ENCODE peak calls at places on chromosomes 11 and 22, in four cellular contexts. V is GM12865, L is brain microvascular endothelial cell, U is AG10803. T is an unnamed sample.
A peak's percentile ranks its signal among the peaks of the same experiment; 100 is the strongest.

GRCh38 chr22:49322231-49322630 is 505.4 kb downstream of the BRD1 start:
- DNase-seq in L (no peak), V (no peak), U (no peak), T (no peak)

GRCh38 chr11:85088286-85088685 is 538.9 kb downstream of the DLG2 start:
- DNase-seq in V (no peak), U (no peak), L (no peak), T (no peak)

GRCh38 chr11:119744577-119744976 is 15.6 kb upstream of the NECTIN1 start:
- DNase-seq in V (no peak), U (no peak), L (no peak), T (no peak)

GRCh38 chr11:14977481-14977880 is 5.3 kb upstream of the CALCA start:
- DNase-seq in L (no peak), V (no peak), U (no peak), T (no peak)

GRCh38 chr11:122811721-122812120 is 26.6 kb upstream of the CRTAM start:
- DNase-seq in U (no peak), L (no peak), V (no peak), T (no peak)

GRCh38 chr22:21819183-21819770 is 48.2 kb downstream of the MAPK1 start:
- DNase-seq in U (no peak), L (no peak), V (no peak), T (no peak)

GRCh38 chr22:44335903-44336803 is 23.4 kb upstream of the SHISAL1 start:
- DNase-seq in U (no peak), L (no peak), V (peak; percentile 7), T (no peak)

GRCh38 chr11:35893796-35894475 is 49.9 kb upstream of the LDLRAD3 start:
- DNase-seq in V (no peak), L (no peak), U (peak; percentile 11), T (no peak)

GRCh38 chr11:130211781-130212401 is 52.3 kb downstream of the ST14 start:
- DNase-seq in U (no peak), V (no peak), L (no peak), T (no peak)

GRCh38 chr22:44085743-44086741 is 61.9 kb downstream of the PARVB start:
- DNase-seq in V (peak; percentile 80), U (peak; percentile 69), L (peak; percentile 18), T (no peak)

GRCh38 chr11:118911880-118912741 is 13.6 kb downstream of the BCL9L start:
- DNase-seq in V (peak; percentile 49), L (peak; percentile 91), U (peak; percentile 85), T (no peak)

GRCh38 chr11:120800206-120800605 is 223.7 kb upstream of the TBCEL start:
- DNase-seq in V (peak; percentile 7), L (no peak), U (no peak), T (no peak)

GRCh38 chr22:40028098-40028425 is 33.3 kb downstream of the FAM83F start:
- DNase-seq in U (no peak), V (no peak), L (no peak), T (no peak)

GRCh38 chr11:85472953-85473352 is 154.2 kb downstream of the DLG2 start:
- DNase-seq in L (no peak), V (no peak), U (no peak), T (no peak)

GRCh38 chr22:17013396-17014100 is 5.5 kb upstream of the GAB4 start:
- DNase-seq in L (no peak), V (no peak), U (no peak), T (no peak)

GRCh38 chr11:68275721-68276488 is 4.1 kb upstream of the C11orf24 start:
- DNase-seq in V (no peak), U (no peak), L (no peak), T (no peak)

GRCh38 chr11:113697798-113698407 is 8.2 kb downstream of the TMPRSS5 start:
- DNase-seq in U (no peak), L (no peak), V (no peak), T (no peak)

GRCh38 chr11:68927280-68928107 is 23.8 kb downstream of the IGHMBP2 start:
- DNase-seq in U (no peak), V (peak; percentile 71), L (no peak), T (no peak)

DNA sequence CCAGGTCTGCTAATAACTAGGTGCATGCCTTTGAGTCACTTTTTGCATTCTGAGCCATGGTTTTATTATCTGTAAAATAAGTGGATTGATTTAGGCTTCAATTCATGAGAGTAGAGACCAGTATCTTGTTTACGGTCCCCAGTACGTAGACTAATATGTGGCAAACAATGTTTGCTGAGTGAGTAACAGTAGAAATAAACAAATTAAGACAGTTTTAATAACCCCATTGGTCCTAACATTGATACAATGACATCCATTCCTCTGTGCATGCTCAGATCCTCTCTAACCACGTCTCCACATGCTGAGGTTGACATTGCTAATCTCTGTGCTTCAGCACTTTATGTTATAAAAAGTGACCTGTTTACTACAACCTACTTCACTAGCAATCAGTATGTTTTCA is 983 bp downstream of the CCDC34 start:
- DNase-seq in V (no peak), U (no peak), L (no peak), T (no peak)
- H3K4me3 ChIP-seq in V (peak overlapping the region; percentile 76), U (peak overlapping the region; percentile 85), L (peak overlapping the region; percentile 86), T (no peak overlapping the region)

GRCh38 chr11:58621586-58622262 is 741 bp upstream of the CNTF start:
- DNase-seq in V (peak; percentile 39), L (no peak), U (no peak), T (no peak)

GRCh38 chr11:58615556-58615955 is 6.9 kb upstream of the CNTF start:
- DNase-seq in L (no peak), V (no peak), U (no peak), T (no peak)

GRCh38 chr11:58622344-58622743 is at the start of gene CNTF:
- DNase-seq in V (no peak), U (peak; percentile 31), L (peak; percentile 32), T (no peak)

GRCh38 chr11:58616594-58616993 is 5.9 kb upstream of the CNTF start:
- DNase-seq in U (peak; percentile 93), V (no peak), L (peak; percentile 87), T (peak; percentile 78)

DNA sequence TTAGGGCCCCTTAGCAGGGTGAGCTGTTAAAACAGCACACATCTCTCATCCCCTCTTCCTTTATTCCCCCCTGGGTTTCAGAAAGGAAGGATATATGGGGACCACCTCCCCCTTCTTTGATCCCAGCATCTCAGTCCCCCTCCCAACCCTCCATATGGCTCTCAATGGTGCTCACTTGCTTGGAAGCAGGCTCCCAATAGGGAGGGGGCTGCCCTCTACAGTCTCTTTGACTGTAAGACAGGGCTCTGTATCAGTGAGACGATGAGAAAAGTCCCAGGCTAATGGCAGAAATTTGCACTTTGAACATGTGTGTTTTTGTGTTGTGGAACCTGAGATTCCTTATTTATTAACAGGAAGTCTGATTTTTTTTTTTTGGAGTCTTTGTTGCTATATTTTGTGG is 4.2 kb upstream of the CNTF start:
- DNase-seq in U (no peak), V (no peak), L (no peak), T (no peak)
- TF ChIP-seq CTCF in U (no peak), V (peak; percentile 17), L (peak; percentile 18), T (no peak)

GRCh38 chr11:2694995-2695939 is 4.5 kb downstream of the KCNQ1OT1 start:
- DNase-seq in U (no peak), L (no peak), V (no peak), T (no peak)

GRCh38 chr11:2693851-2694261 is 5.9 kb downstream of the KCNQ1OT1 start:
- DNase-seq in U (no peak), V (no peak), L (no peak), T (no peak)

GRCh38 chr11:2696461-2696860 is 3.3 kb downstream of the KCNQ1OT1 start:
- DNase-seq in L (no peak), U (no peak), V (no peak), T (no peak)

GRCh38 chr11:2693271-2693833 is 6.4 kb downstream of the KCNQ1OT1 start:
- DNase-seq in U (no peak), L (no peak), V (no peak), T (no peak)

GRCh38 chr11:2694495-2694894 is 5.3 kb downstream of the KCNQ1OT1 start:
- DNase-seq in L (no peak), U (no peak), V (peak; percentile 28), T (no peak)
- H3K4me3 ChIP-seq in L (no peak overlapping the region), U (no peak overlapping the region), V (no peak overlapping the region), T (no peak overlapping the region)

GRCh38 chr22:19105867-19106802 is 16.1 kb downstream of the DGCR2 start:
- DNase-seq in U (no peak), L (no peak), V (peak; percentile 51), T (no peak)
- TF ChIP-seq CTCF in U (no peak), L (peak; percentile 51), V (peak; percentile 49), T (peak; percentile 17)

GRCh38 chr11:16817321-16817720 is 78.9 kb downstream of the C11orf58 start:
- DNase-seq in V (no peak), L (no peak), U (no peak), T (no peak)

GRCh38 chr11:16825091-16825490 is 86.6 kb downstream of the C11orf58 start:
- DNase-seq in U (no peak), V (no peak), L (no peak), T (no peak)

GRCh38 chr11:16818284-16818683 is 79.8 kb downstream of the C11orf58 start:
- DNase-seq in V (no peak), L (peak; percentile 20), U (no peak), T (no peak)

GRCh38 chr11:16816358-16817270 is 78.2 kb downstream of the C11orf58 start:
- DNase-seq in U (no peak), L (no peak), V (no peak), T (no peak)

DNA sequence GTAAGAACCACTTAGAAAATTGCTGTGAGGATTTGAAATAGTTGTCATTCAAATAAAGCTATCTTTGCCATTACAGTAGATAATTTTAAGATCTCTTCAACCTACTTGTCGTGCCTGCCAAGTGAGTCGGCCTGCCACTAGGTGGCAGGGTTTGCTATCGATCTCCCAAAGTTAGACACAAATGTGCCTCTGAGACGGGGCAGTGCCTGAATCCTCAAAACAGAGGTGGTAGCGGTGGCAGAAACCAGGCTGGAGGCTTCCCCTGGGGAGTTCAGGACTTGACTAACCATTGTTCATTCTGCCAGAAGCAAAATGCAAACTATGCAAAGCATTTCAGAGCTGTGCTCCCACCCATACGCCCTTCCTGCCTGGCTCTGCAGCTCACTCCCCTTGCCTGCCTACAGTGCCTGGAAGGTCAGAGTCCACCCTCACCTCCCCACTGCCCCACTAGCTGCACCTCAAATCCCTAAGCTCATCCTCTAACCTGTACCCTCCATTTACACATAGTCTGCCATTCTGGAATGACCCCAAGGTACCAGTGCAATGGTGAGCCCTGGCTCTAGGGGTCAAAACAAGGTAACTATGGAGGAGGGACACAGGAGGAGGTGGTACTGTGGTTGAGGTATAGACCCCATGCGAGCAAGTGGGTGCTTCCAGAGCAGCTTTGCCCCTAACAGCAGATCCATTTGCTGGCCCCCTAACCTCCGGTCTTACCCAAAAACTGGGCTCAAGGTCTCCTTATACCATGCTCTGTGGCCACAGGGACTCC is 82.1 kb downstream of the C11orf58 start:
- DNase-seq in U (peak; percentile 78), L (peak; percentile 58), V (peak; percentile 86), T (peak; percentile 17)
- H3K4me3 ChIP-seq in U (no peak overlapping the region), L (no peak overlapping the region), V (no peak overlapping the region), T (no peak overlapping the region)